ENCODE peak calls at places on chromosomes 3 and 15, in four cellular contexts. One of them, this sample, is unnamed.

GRCh38 chr3:59442056-59442455 is 392.2 kb upstream of the CFAP20DC start:
- DNase-seq in tibial nerve: no peak
- DNase-seq in dorsolateral prefrontal cortex: no peak
- DNase-seq in substantia nigra: no peak
- DNase-seq in this sample: no peak

GRCh38 chr3:4813855-4814254 is 165.4 kb upstream of the BHLHE40 start:
- DNase-seq in tibial nerve: no peak
- DNase-seq in dorsolateral prefrontal cortex: no peak
- DNase-seq in substantia nigra: no peak
- DNase-seq in this sample: no peak

GRCh38 chr3:48504051-48504946 is at the start of gene SHISA5:
- DNase-seq in tibial nerve: peak; percentile 72
- DNase-seq in dorsolateral prefrontal cortex: peak; percentile 50
- DNase-seq in substantia nigra: peak; percentile 25
- DNase-seq in this sample: peak; percentile 89

GRCh38 chr15:77821188-77821958 is 188.7 kb upstream of the LINGO1 start:
- DNase-seq in tibial nerve: peak; percentile 50
- DNase-seq in dorsolateral prefrontal cortex: peak; percentile 76
- DNase-seq in substantia nigra: peak; percentile 34
- DNase-seq in this sample: peak; percentile 54

GRCh38 chr15:91302588-91303439 is 202.8 kb downstream of the SV2B start:
- DNase-seq in tibial nerve: peak; percentile 13
- DNase-seq in dorsolateral prefrontal cortex: no peak
- DNase-seq in substantia nigra: no peak
- DNase-seq in this sample: peak; percentile 48

GRCh38 chr3:153442386-153442785 is 280.4 kb downstream of the RAP2B start:
- DNase-seq in tibial nerve: no peak
- DNase-seq in dorsolateral prefrontal cortex: no peak
- DNase-seq in substantia nigra: no peak
- DNase-seq in this sample: no peak

GRCh38 chr3:12796171-12797123 is at the start of gene CAND2:
- DNase-seq in tibial nerve: peak; percentile 48
- DNase-seq in dorsolateral prefrontal cortex: peak; percentile 47
- DNase-seq in substantia nigra: peak; percentile 18
- DNase-seq in this sample: peak; percentile 78

GRCh38 chr3:183489455-183490210 is 61.2 kb upstream of the MCF2L2 start:
- DNase-seq in tibial nerve: no peak
- DNase-seq in dorsolateral prefrontal cortex: no peak
- DNase-seq in substantia nigra: no peak
- DNase-seq in this sample: no peak

GRCh38 chr15:67048281-67049279 is 16.8 kb upstream of the SMAD3 start:
- DNase-seq in tibial nerve: no peak
- DNase-seq in dorsolateral prefrontal cortex: no peak
- DNase-seq in substantia nigra: no peak
- DNase-seq in this sample: no peak

GRCh38 chr3:11774296-11774877 is 72.3 kb downstream of the TAMM41 start:
- DNase-seq in tibial nerve: no peak
- DNase-seq in dorsolateral prefrontal cortex: peak; percentile 32
- DNase-seq in substantia nigra: peak; percentile 7
- DNase-seq in this sample: no peak

GRCh38 chr3:30293621-30294240 is 312.7 kb upstream of the TGFBR2 start:
- DNase-seq in tibial nerve: no peak
- DNase-seq in dorsolateral prefrontal cortex: no peak
- DNase-seq in substantia nigra: no peak
- DNase-seq in this sample: no peak

GRCh38 chr3:195046441-195046840 is 224.5 kb downstream of the XXYLT1 start:
- DNase-seq in tibial nerve: no peak
- DNase-seq in dorsolateral prefrontal cortex: no peak
- DNase-seq in substantia nigra: no peak
- DNase-seq in this sample: no peak

GRCh38 chr15:36448418-36448817 is 131.0 kb upstream of the CDIN1 start:
- DNase-seq in tibial nerve: no peak
- DNase-seq in dorsolateral prefrontal cortex: no peak
- DNase-seq in substantia nigra: no peak
- DNase-seq in this sample: no peak

GRCh38 chr3:138068046-138068445 is 47.4 kb downstream of the DZIP1L start:
- DNase-seq in tibial nerve: no peak
- DNase-seq in dorsolateral prefrontal cortex: no peak
- DNase-seq in substantia nigra: no peak
- DNase-seq in this sample: no peak

GRCh38 chr3:42651248-42652091 is 2.0 kb upstream of the ZBTB47 start:
- DNase-seq in tibial nerve: no peak
- DNase-seq in dorsolateral prefrontal cortex: no peak
- DNase-seq in substantia nigra: no peak
- DNase-seq in this sample: no peak

DNA sequence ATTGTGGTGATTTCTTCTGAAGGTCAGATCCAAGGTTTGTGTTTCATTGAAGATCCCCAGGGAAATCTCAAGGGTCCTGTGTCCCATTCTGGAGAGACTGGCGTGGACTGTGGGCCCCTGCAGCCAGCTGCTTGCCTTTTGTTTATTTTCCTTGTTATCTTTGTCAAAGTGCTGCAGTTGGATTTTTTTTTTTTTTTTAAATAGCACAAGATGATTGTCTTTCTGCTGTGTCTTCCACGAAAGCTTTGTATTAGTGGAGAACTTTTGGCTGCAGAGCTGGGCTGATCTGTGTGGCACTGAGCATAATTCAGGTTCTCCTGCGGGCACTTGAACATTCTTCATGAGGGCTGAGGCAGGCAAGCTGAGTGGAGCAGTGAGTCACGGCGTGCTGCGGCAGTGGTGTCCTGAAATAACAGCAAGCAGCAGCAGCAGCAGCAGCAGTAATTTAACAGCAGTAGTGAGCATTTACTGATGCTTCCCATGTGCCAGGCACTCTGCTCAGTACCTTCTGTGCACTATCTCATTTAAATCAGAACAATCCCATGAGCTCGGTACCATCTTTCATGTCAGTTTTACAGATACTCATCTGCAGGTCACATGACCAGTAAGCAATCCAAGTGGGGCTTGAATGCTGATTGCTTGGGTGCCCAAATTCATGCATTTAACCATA is 45.7 kb downstream of the MITF start:
- DNase-seq in tibial nerve: no peak
- DNase-seq in dorsolateral prefrontal cortex: peak; percentile 44
- DNase-seq in substantia nigra: no peak
- DNase-seq in this sample: peak; percentile 41
- H3K27ac ChIP-seq in tibial nerve: no peak overlapping the region
- H3K27ac ChIP-seq in dorsolateral prefrontal cortex: no peak overlapping the region
- H3K27ac ChIP-seq in substantia nigra: no peak overlapping the region
- H3K27ac ChIP-seq in this sample: no peak overlapping the region

GRCh38 chr3:74349035-74349434 is 265.4 kb downstream of the CNTN3 start:
- DNase-seq in tibial nerve: no peak
- DNase-seq in dorsolateral prefrontal cortex: no peak
- DNase-seq in substantia nigra: no peak
- DNase-seq in this sample: no peak

GRCh38 chr3:74344865-74345264 is 269.6 kb downstream of the CNTN3 start:
- DNase-seq in tibial nerve: no peak
- DNase-seq in dorsolateral prefrontal cortex: no peak
- DNase-seq in substantia nigra: no peak
- DNase-seq in this sample: no peak

GRCh38 chr3:74347563-74348268 is 266.7 kb downstream of the CNTN3 start:
- DNase-seq in tibial nerve: no peak
- DNase-seq in dorsolateral prefrontal cortex: no peak
- DNase-seq in substantia nigra: no peak
- DNase-seq in this sample: no peak

GRCh38 chr3:74351213-74351612 is 263.2 kb downstream of the CNTN3 start:
- DNase-seq in tibial nerve: no peak
- DNase-seq in dorsolateral prefrontal cortex: no peak
- DNase-seq in substantia nigra: no peak
- DNase-seq in this sample: no peak

DNA sequence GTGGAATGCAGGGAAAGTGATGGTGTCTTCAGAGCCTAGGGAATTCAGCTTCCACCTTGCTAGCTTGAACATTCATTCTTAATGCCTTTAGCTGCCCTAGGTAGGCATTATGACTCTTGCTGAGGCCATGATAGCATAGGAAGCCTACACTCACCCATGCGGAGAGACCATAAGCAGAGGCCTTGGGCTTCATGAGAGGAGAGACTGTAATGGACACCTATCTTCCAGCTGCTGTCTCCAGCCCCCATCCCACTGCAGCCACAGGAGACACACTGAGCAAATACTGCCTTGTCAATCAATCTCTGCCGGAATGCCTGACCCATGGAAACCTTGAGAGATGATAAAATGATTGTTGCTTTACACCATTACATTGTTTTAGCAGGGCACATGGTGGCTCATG is 266.0 kb downstream of the CNTN3 start:
- DNase-seq in tibial nerve: no peak
- DNase-seq in dorsolateral prefrontal cortex: no peak
- DNase-seq in substantia nigra: no peak
- DNase-seq in this sample: no peak
- H3K27ac ChIP-seq in tibial nerve: no peak overlapping the region
- H3K27ac ChIP-seq in dorsolateral prefrontal cortex: no peak overlapping the region
- H3K27ac ChIP-seq in substantia nigra: no peak overlapping the region
- H3K27ac ChIP-seq in this sample: no peak overlapping the region

GRCh38 chr3:55659023-55659355 is 171.9 kb upstream of the WNT5A start:
- DNase-seq in tibial nerve: no peak
- DNase-seq in dorsolateral prefrontal cortex: no peak
- DNase-seq in substantia nigra: no peak
- DNase-seq in this sample: no peak
- H3K27ac ChIP-seq in tibial nerve: no peak overlapping the region
- H3K27ac ChIP-seq in dorsolateral prefrontal cortex: no peak overlapping the region
- H3K27ac ChIP-seq in substantia nigra: no peak overlapping the region
- H3K27ac ChIP-seq in this sample: no peak overlapping the region

GRCh38 chr3:65746848-65747247 is 291.9 kb downstream of the MAGI1 start:
- DNase-seq in tibial nerve: no peak
- DNase-seq in dorsolateral prefrontal cortex: no peak
- DNase-seq in substantia nigra: no peak
- DNase-seq in this sample: no peak

GRCh38 chr3:65749066-65749465 is 289.7 kb downstream of the MAGI1 start:
- DNase-seq in tibial nerve: no peak
- DNase-seq in dorsolateral prefrontal cortex: no peak
- DNase-seq in substantia nigra: no peak
- DNase-seq in this sample: no peak

GRCh38 chr3:65748326-65748725 is 290.4 kb downstream of the MAGI1 start:
- DNase-seq in tibial nerve: no peak
- DNase-seq in dorsolateral prefrontal cortex: no peak
- DNase-seq in substantia nigra: no peak
- DNase-seq in this sample: no peak

GRCh38 chr3:65752636-65753035 is 286.1 kb downstream of the MAGI1 start:
- DNase-seq in tibial nerve: no peak
- DNase-seq in dorsolateral prefrontal cortex: no peak
- DNase-seq in substantia nigra: no peak
- DNase-seq in this sample: no peak

GRCh38 chr3:65751123-65751700 is 287.5 kb downstream of the MAGI1 start:
- DNase-seq in tibial nerve: peak; percentile 17
- DNase-seq in dorsolateral prefrontal cortex: peak; percentile 91
- DNase-seq in substantia nigra: peak; percentile 57
- DNase-seq in this sample: peak; percentile 26
- H3K27ac ChIP-seq in tibial nerve: no peak overlapping the region
- H3K27ac ChIP-seq in dorsolateral prefrontal cortex: peak overlapping the region; percentile 69
- H3K27ac ChIP-seq in substantia nigra: peak overlapping the region; percentile 73
- H3K27ac ChIP-seq in this sample: no peak overlapping the region